ENCODE peak calls at places on chromosomes 11 and 22, in ten cellular contexts. S, O, T, F, Q, P, U, B, W and E are unnamed samples.

GRCh38 chr11:47408598-47409439 is 429 bp downstream of the SLC39A13 start:
- DNase-seq in O (no peak), Q (peak; percentile 81), F (no peak), P (no peak), S (no peak), T (no peak), U (no peak), W (peak; percentile 69), B (no peak), E (peak; percentile 89)

GRCh38 chr11:99020324-99021225 is at the start of gene CNTN5:
- DNase-seq in T (no peak), P (no peak), U (peak; percentile 17), O (peak; percentile 86), W (peak; percentile 40), F (no peak), Q (no peak), S (no peak), B (no peak), E (peak; percentile 7)

GRCh38 chr11:105862736-105863367 is 159.2 kb downstream of the MSANTD4 start:
- DNase-seq in S (peak; percentile 15), B (no peak), P (no peak), W (no peak), U (peak; percentile 23), Q (peak; percentile 11), T (peak; percentile 80), O (peak; percentile 76), F (no peak), E (peak; percentile 25)

GRCh38 chr11:19979519-19979845 is 180.8 kb downstream of the DBX1 start:
- DNase-seq in P (no peak), B (no peak), Q (no peak), O (no peak), U (no peak), S (peak; percentile 11), F (no peak), T (no peak), W (no peak), E (no peak)

GRCh38 chr11:12642040-12642439 is 32.2 kb upstream of the TEAD1 start:
- DNase-seq in P (no peak), Q (no peak), T (no peak), U (no peak), S (no peak), O (no peak), F (no peak), W (no peak), B (no peak), E (no peak)

GRCh38 chr11:66311470-66311964 is 5.3 kb downstream of the CD248 start:
- DNase-seq in Q (no peak), B (no peak), F (no peak), O (peak; percentile 76), S (no peak), U (peak; percentile 86), T (no peak), W (no peak), P (no peak), E (no peak)

GRCh38 chr11:67117667-67118058 is 1.4 kb upstream of the KDM2A start:
- DNase-seq in S (no peak), T (no peak), B (peak; percentile 65), O (no peak), U (peak; percentile 88), P (no peak), Q (no peak), F (peak; percentile 15), W (peak; percentile 57), E (peak; percentile 22)

GRCh38 chr22:35477911-35478582 is 62.6 kb upstream of the RASD2 start:
- DNase-seq in O (peak; percentile 82), W (peak; percentile 28), B (no peak), P (peak; percentile 16), S (no peak), U (no peak), T (peak; percentile 98), Q (peak; percentile 89), F (no peak), E (peak; percentile 88)

GRCh38 chr11:1022908-1023810 is 13.4 kb downstream of the MUC6 start:
- DNase-seq in P (no peak), S (no peak), T (no peak), F (no peak), O (no peak), B (no peak), W (no peak), Q (no peak), U (no peak), E (no peak)

GRCh38 chr22:30695351-30695762 is 683 bp downstream of the OSBP2 start:
- DNase-seq in W (no peak), U (no peak), S (peak; percentile 5), P (no peak), O (no peak), T (no peak), F (no peak), Q (no peak), B (no peak), E (no peak)

GRCh38 chr11:115924744-115925567 is 420.7 kb upstream of the CADM1 start:
- DNase-seq in T (no peak), B (peak; percentile 15), S (no peak), O (peak; percentile 13), W (no peak), U (no peak), Q (peak; percentile 70), F (no peak), P (no peak), E (peak; percentile 82)

GRCh38 chr11:98183034-98183433 is 837.7 kb upstream of the CNTN5 start:
- DNase-seq in S (no peak), B (no peak), U (no peak), T (no peak), W (no peak), F (no peak), P (no peak), Q (no peak), O (peak; percentile 20), E (no peak)

GRCh38 chr22:43889366-43890253 is 2.2 kb downstream of the PNPLA5 start:
- DNase-seq in S (no peak), W (no peak), P (no peak), U (peak; percentile 45), T (no peak), O (peak; percentile 40), Q (peak; percentile 21), B (no peak), F (no peak), E (peak; percentile 29)

GRCh38 chr11:120197254-120197891 is 13.5 kb upstream of the OAF start:
- DNase-seq in W (no peak), P (no peak), O (no peak), T (no peak), U (no peak), F (no peak), B (no peak), S (no peak), Q (peak; percentile 37), E (no peak)

GRCh38 chr11:128505449-128506058 is 81.8 kb downstream of the ETS1 start:
- DNase-seq in O (peak; percentile 89), T (no peak), P (no peak), F (no peak), Q (no peak), B (no peak), S (no peak), U (no peak), W (no peak), E (no peak)

GRCh38 chr11:94128171-94128745 is 383 bp upstream of the PANX1 start:
- DNase-seq in T (no peak), B (no peak), O (peak; percentile 75), U (peak; percentile 28), P (no peak), W (no peak), F (no peak), Q (no peak), S (no peak), E (no peak)

GRCh38 chr11:128492461-128492860 is 94.9 kb downstream of the ETS1 start:
- DNase-seq in Q (peak; percentile 55), T (no peak), B (no peak), W (no peak), S (no peak), O (no peak), F (no peak), P (no peak), U (no peak), E (peak; percentile 84)

GRCh38 chr22:36775589-36775965 is 342 bp downstream of the IFT27 start:
- DNase-seq in S (peak; percentile 36), O (peak; percentile 25), Q (no peak), W (peak; percentile 40), F (peak; percentile 28), T (no peak), B (peak; percentile 33), P (no peak), U (no peak), E (no peak)

GRCh38 chr11:69801513-69802335 is 17.5 kb downstream of the FGF3 start:
- DNase-seq in O (peak; percentile 55), S (no peak), F (peak; percentile 11), T (no peak), W (no peak), U (peak; percentile 90), P (no peak), Q (peak; percentile 46), B (peak; percentile 52), E (no peak)

GRCh38 chr11:112513936-112514716 is 253.5 kb upstream of the PLET1 start:
- DNase-seq in S (no peak), P (no peak), T (no peak), O (no peak), Q (no peak), F (no peak), W (no peak), U (no peak), B (no peak), E (no peak)

GRCh38 chr11:125442946-125443345 is 53.1 kb downstream of the FEZ1 start:
- DNase-seq in P (no peak), F (no peak), O (no peak), W (no peak), U (no peak), T (no peak), B (no peak), S (no peak), Q (no peak), E (no peak)

GRCh38 chr11:742571-743201 is 4.6 kb upstream of the TALDO1 start:
- DNase-seq in O (no peak), F (no peak), U (no peak), B (no peak), P (no peak), S (no peak), Q (no peak), T (no peak), W (no peak), E (no peak)

GRCh38 chr11:29100967-29101366 is 915.9 kb downstream of the KCNA4 start:
- DNase-seq in P (no peak), Q (no peak), S (no peak), B (no peak), F (no peak), U (no peak), W (no peak), T (no peak), O (no peak), E (no peak)

GRCh38 chr22:41976961-41977566 is 7.8 kb downstream of the SEPTIN3 start:
- DNase-seq in B (no peak), F (no peak), O (peak; percentile 24), U (no peak), S (no peak), Q (no peak), W (no peak), T (no peak), P (no peak), E (no peak)

GRCh38 chr11:23542816-23543215 is 682.5 kb upstream of the CCDC179 start:
- DNase-seq in O (no peak), P (no peak), S (no peak), F (no peak), Q (no peak), T (no peak), B (no peak), W (no peak), U (no peak), E (no peak)

GRCh38 chr22:49894321-49895072 is 23.7 kb downstream of the ALG12 start:
- DNase-seq in F (no peak), W (no peak), S (no peak), B (no peak), U (no peak), T (no peak), O (no peak), P (no peak), Q (no peak), E (peak; percentile 46)

GRCh38 chr11:23021287-23021863 is 161.1 kb upstream of the CCDC179 start:
- DNase-seq in B (peak; percentile 4), S (no peak), U (peak; percentile 27), O (peak; percentile 49), P (no peak), T (no peak), W (no peak), F (no peak), Q (peak; percentile 21), E (no peak)

GRCh38 chr11:111454561-111455192 is 57.5 kb downstream of the BTG4 start:
- DNase-seq in P (no peak), O (peak; percentile 73), W (peak; percentile 40), B (peak; percentile 82), S (no peak), F (peak; percentile 19), T (peak; percentile 6), U (peak; percentile 79), Q (peak; percentile 42), E (peak; percentile 44)